ENCODE peak calls at places on chromosome 1, in five cellular contexts. J is H4, A is hepatic stellate cell, M is memory B cell, L is neural crest cell. S is an unnamed sample.
A peak's percentile ranks its signal among the peaks of the same experiment; 100 is the strongest.

GRCh38 chr1:156852414-156852874 is 6.5 kb downstream of the INSRR start:
- DNase-seq in J (peak; percentile 33), A (no peak), M (no peak), L (no peak), S (peak; percentile 58)

GRCh38 chr1:20540281-20540680 is 12.1 kb upstream of the FAM43B start:
- DNase-seq in J (no peak), A (no peak), M (no peak), L (no peak), S (peak; percentile 21)

GRCh38 chr1:240149488-240150094 is 57.9 kb downstream of the FMN2 start:
- DNase-seq in J (peak; percentile 13), A (no peak), M (no peak), L (peak; percentile 12), S (peak; percentile 52)

GRCh38 chr1:6438047-6438525 is 13.5 kb downstream of the ESPN start:
- DNase-seq in J (peak; percentile 27), A (peak; percentile 80), M (peak; percentile 72), L (peak; percentile 63), S (peak; percentile 80)

GRCh38 chr1:18293291-18293690 is 185.7 kb downstream of the IGSF21 start:
- DNase-seq in J (no peak), A (no peak), M (no peak), L (no peak), S (no peak)

GRCh38 chr1:24289937-24290595 is 29.1 kb upstream of the GRHL3 start:
- DNase-seq in J (peak; percentile 98), A (peak; percentile 78), M (no peak), L (no peak), S (no peak)

GRCh38 chr1:81155131-81155530 is 645.6 kb upstream of the ADGRL2 start:
- DNase-seq in J (no peak), A (peak; percentile 11), M (no peak), L (no peak), S (peak; percentile 56)

GRCh38 chr1:234731371-234732085 is 121.5 kb upstream of the IRF2BP2 start:
- DNase-seq in J (no peak), A (peak; percentile 81), M (no peak), L (no peak), S (no peak)

GRCh38 chr1:2279210-2279639 is 51.1 kb downstream of the SKI start:
- DNase-seq in J (no peak), A (peak; percentile 89), M (no peak), L (peak; percentile 65), S (peak; percentile 84)

GRCh38 chr1:33009561-33009960 is 27.1 kb downstream of the AK2 start:
- DNase-seq in J (no peak), A (no peak), M (no peak), L (no peak), S (peak; percentile 78)

GRCh38 chr1:211036701-211037494 is 97.0 kb downstream of the KCNH1 start:
- DNase-seq in J (peak; percentile 90), A (peak; percentile 58), M (no peak), L (no peak), S (no peak)

GRCh38 chr1:194295690-194296089 is 1109.3 kb upstream of the B3GALT2 start:
- DNase-seq in J (peak; percentile 36), A (no peak), M (peak; percentile 33), L (no peak), S (peak; percentile 55)

GRCh38 chr1:10211805-10212405 is 1.5 kb downstream of the KIF1B start:
- DNase-seq in J (no peak), A (peak; percentile 60), M (no peak), L (peak; percentile 9), S (no peak)

GRCh38 chr1:4654764-4655673 is 610 bp downstream of the AJAP1 start:
- DNase-seq in J (no peak), A (no peak), M (no peak), L (peak; percentile 8), S (peak; percentile 36)

GRCh38 chr1:186014370-186015030 is 280.3 kb downstream of the HMCN1 start:
- DNase-seq in J (no peak), A (peak; percentile 8), M (no peak), L (no peak), S (no peak)

GRCh38 chr1:17551755-17552234 is 12.3 kb downstream of the ARHGEF10L start:
- DNase-seq in J (no peak), A (no peak), M (no peak), L (no peak), S (no peak)

GRCh38 chr1:200530551-200531261 is 89.8 kb downstream of the KIF14 start:
- DNase-seq in J (no peak), A (no peak), M (no peak), L (no peak), S (no peak)

GRCh38 chr1:77557053-77557452 is 125.4 kb downstream of the ZZZ3 start:
- DNase-seq in J (no peak), A (no peak), M (no peak), L (no peak), S (no peak)

GRCh38 chr1:63877021-63877767 is 103.4 kb downstream of the ROR1 start:
- DNase-seq in J (no peak), A (no peak), M (no peak), L (no peak), S (no peak)

GRCh38 chr1:45913183-45913924 is 109.9 kb downstream of the MAST2 start:
- DNase-seq in J (no peak), A (peak; percentile 74), M (no peak), L (no peak), S (peak; percentile 95)

GRCh38 chr1:27496604-27497155 is 6.7 kb upstream of the WASF2 start:
- DNase-seq in J (no peak), A (peak; percentile 60), M (no peak), L (no peak), S (peak; percentile 82)

GRCh38 chr1:235124665-235125064 is 4.0 kb downstream of the TOMM20 start:
- DNase-seq in J (no peak), A (no peak), M (no peak), L (no peak), S (no peak)

GRCh38 chr1:105608713-105609112 is 1447.8 kb upstream of the PRMT6 start:
- DNase-seq in J (peak; percentile 4), A (no peak), M (no peak), L (no peak), S (no peak)

GRCh38 chr1:204103121-204103741 is 30.3 kb downstream of the SOX13 start:
- DNase-seq in J (no peak), A (no peak), M (no peak), L (no peak), S (peak; percentile 52)

GRCh38 chr1:84960371-84960770 is 36.5 kb downstream of the MCOLN2 start:
- DNase-seq in J (peak; percentile 30), A (peak; percentile 35), M (no peak), L (no peak), S (peak; percentile 39)

GRCh38 chr1:93694833-93695232 is 13.2 kb upstream of the BCAR3 start:
- DNase-seq in J (no peak), A (no peak), M (no peak), L (no peak), S (no peak)

GRCh38 chr1:15053091-15053657 is 100.4 kb upstream of the TMEM51 start:
- DNase-seq in J (no peak), A (no peak), M (no peak), L (no peak), S (no peak)

GRCh38 chr1:234781241-234782056 is 171.5 kb upstream of the IRF2BP2 start:
- DNase-seq in J (peak; percentile 27), A (peak; percentile 14), M (no peak), L (no peak), S (no peak)

GRCh38 chr1:224673161-224673560 is 57.0 kb downstream of the CNIH3 start:
- DNase-seq in J (no peak), A (no peak), M (no peak), L (no peak), S (peak; percentile 12)

GRCh38 chr1:2594001-2594640 is 7.5 kb downstream of the PRXL2B start:
- DNase-seq in J (no peak), A (peak; percentile 69), M (no peak), L (no peak), S (no peak)

GRCh38 chr1:204446413-204447111 is 34.9 kb upstream of the PPP1R15B start:
- DNase-seq in J (no peak), A (peak; percentile 80), M (peak; percentile 82), L (peak; percentile 64), S (peak; percentile 89)

GRCh38 chr1:206505702-206506375 is 1.5 kb upstream of the RASSF5 start:
- DNase-seq in J (no peak), A (peak; percentile 69), M (no peak), L (no peak), S (peak; percentile 68)

S was measured in cardiac muscle cell.